ENCODE peak calls at places on chromosomes 1 and 21, in six cellular contexts. One of them, this sample, is unnamed.

GRCh38 chr1:40782371-40782956 is 1.1 kb upstream of the KCNQ4 start:
- ATAC-seq in HepG2: peak
- ATAC-seq in A549: peak
- ATAC-seq in upper lobe of left lung: peak
- ATAC-seq in K562: no peak
- ATAC-seq in GM12878: no peak
- ATAC-seq in this sample: peak

GRCh38 chr21:34983680-34984086 is 65.4 kb downstream of the RUNX1 start:
- ATAC-seq in K562: peak
- ATAC-seq in upper lobe of left lung: peak
- ATAC-seq in HepG2: no peak
- ATAC-seq in A549: no peak
- ATAC-seq in GM12878: no peak
- ATAC-seq in this sample: no peak

GRCh38 chr1:222843434-222844107 is 28.7 kb downstream of the DISP1 start:
- ATAC-seq in A549: no peak
- ATAC-seq in GM12878: no peak
- ATAC-seq in upper lobe of left lung: no peak
- ATAC-seq in K562: no peak
- ATAC-seq in HepG2: no peak
- ATAC-seq in this sample: no peak

GRCh38 chr1:184562801-184563200 is 176.0 kb downstream of the C1orf21 start:
- ATAC-seq in K562: no peak
- ATAC-seq in GM12878: no peak
- ATAC-seq in upper lobe of left lung: no peak
- ATAC-seq in HepG2: no peak
- ATAC-seq in A549: no peak
- ATAC-seq in this sample: peak

GRCh38 chr1:167966050-167966449 is 29.2 kb upstream of the MPC2 start:
- ATAC-seq in HepG2: no peak
- ATAC-seq in A549: no peak
- ATAC-seq in K562: peak
- ATAC-seq in upper lobe of left lung: no peak
- ATAC-seq in GM12878: no peak
- ATAC-seq in this sample: no peak

GRCh38 chr1:116001739-116002487 is 25.6 kb downstream of the SLC22A15 start:
- ATAC-seq in upper lobe of left lung: peak
- ATAC-seq in HepG2: no peak
- ATAC-seq in GM12878: no peak
- ATAC-seq in A549: no peak
- ATAC-seq in K562: no peak
- ATAC-seq in this sample: no peak

GRCh38 chr1:100300691-100301090 is 34.7 kb downstream of the RTCA start:
- ATAC-seq in upper lobe of left lung: no peak
- ATAC-seq in A549: no peak
- ATAC-seq in HepG2: no peak
- ATAC-seq in K562: no peak
- ATAC-seq in GM12878: no peak
- ATAC-seq in this sample: no peak

GRCh38 chr1:4694492-4694891 is 40.1 kb downstream of the AJAP1 start:
- ATAC-seq in GM12878: no peak
- ATAC-seq in upper lobe of left lung: no peak
- ATAC-seq in A549: no peak
- ATAC-seq in HepG2: peak
- ATAC-seq in K562: no peak
- ATAC-seq in this sample: no peak

GRCh38 chr1:212178830-212179370 is 106.3 kb upstream of the PPP2R5A start:
- ATAC-seq in GM12878: no peak
- ATAC-seq in K562: peak
- ATAC-seq in upper lobe of left lung: peak
- ATAC-seq in A549: no peak
- ATAC-seq in HepG2: no peak
- ATAC-seq in this sample: no peak

GRCh38 chr1:8155528-8156186 is 129.5 kb upstream of the ERRFI1 start:
- ATAC-seq in GM12878: no peak
- ATAC-seq in A549: peak
- ATAC-seq in upper lobe of left lung: no peak
- ATAC-seq in K562: no peak
- ATAC-seq in HepG2: no peak
- ATAC-seq in this sample: no peak

GRCh38 chr1:64246294-64246917 is 43.0 kb downstream of the UBE2U start:
- ATAC-seq in upper lobe of left lung: peak
- ATAC-seq in A549: no peak
- ATAC-seq in GM12878: peak
- ATAC-seq in HepG2: no peak
- ATAC-seq in K562: no peak
- ATAC-seq in this sample: no peak

GRCh38 chr1:157773723-157774350 is 3.1 kb downstream of the FCRL2 start:
- ATAC-seq in GM12878: peak
- ATAC-seq in HepG2: peak
- ATAC-seq in A549: peak
- ATAC-seq in upper lobe of left lung: no peak
- ATAC-seq in K562: peak
- ATAC-seq in this sample: no peak

GRCh38 chr1:111251570-111251969 is 24.1 kb downstream of the CHI3L2 start:
- ATAC-seq in GM12878: no peak
- ATAC-seq in K562: no peak
- ATAC-seq in upper lobe of left lung: no peak
- ATAC-seq in A549: no peak
- ATAC-seq in HepG2: no peak
- ATAC-seq in this sample: no peak

GRCh38 chr1:230836347-230836746 is 32.0 kb downstream of the C1orf198 start:
- ATAC-seq in K562: no peak
- ATAC-seq in A549: no peak
- ATAC-seq in upper lobe of left lung: no peak
- ATAC-seq in GM12878: no peak
- ATAC-seq in HepG2: no peak
- ATAC-seq in this sample: no peak

GRCh38 chr1:46493316-46494032 is 3.8 kb downstream of the DMBX1 start:
- ATAC-seq in GM12878: no peak
- ATAC-seq in HepG2: no peak
- ATAC-seq in K562: no peak
- ATAC-seq in A549: no peak
- ATAC-seq in upper lobe of left lung: no peak
- ATAC-seq in this sample: no peak

GRCh38 chr1:230090194-230090711 is 23.2 kb downstream of the GALNT2 start:
- ATAC-seq in A549: peak
- ATAC-seq in GM12878: no peak
- ATAC-seq in upper lobe of left lung: no peak
- ATAC-seq in K562: no peak
- ATAC-seq in HepG2: peak
- ATAC-seq in this sample: no peak

GRCh38 chr1:64033667-64034215 is 169.7 kb upstream of the UBE2U start:
- ATAC-seq in A549: no peak
- ATAC-seq in GM12878: no peak
- ATAC-seq in HepG2: no peak
- ATAC-seq in upper lobe of left lung: peak
- ATAC-seq in K562: no peak
- ATAC-seq in this sample: peak

GRCh38 chr1:184061396-184062003 is 10.0 kb downstream of the TSEN15 start:
- ATAC-seq in A549: peak
- ATAC-seq in GM12878: no peak
- ATAC-seq in HepG2: peak
- ATAC-seq in upper lobe of left lung: no peak
- ATAC-seq in K562: peak
- ATAC-seq in this sample: no peak

GRCh38 chr21:17387030-17387617 is 125.7 kb upstream of the CXADR start:
- ATAC-seq in HepG2: peak
- ATAC-seq in upper lobe of left lung: peak
- ATAC-seq in K562: peak
- ATAC-seq in A549: peak
- ATAC-seq in GM12878: peak
- ATAC-seq in this sample: no peak

GRCh38 chr1:149997585-149998262 is 12.8 kb downstream of the OTUD7B start:
- ATAC-seq in GM12878: peak
- ATAC-seq in upper lobe of left lung: peak
- ATAC-seq in A549: no peak
- ATAC-seq in K562: no peak
- ATAC-seq in HepG2: no peak
- ATAC-seq in this sample: no peak

GRCh38 chr1:161088587-161089110 is 709 bp downstream of the NECTIN4 start:
- ATAC-seq in K562: no peak
- ATAC-seq in A549: peak
- ATAC-seq in GM12878: no peak
- ATAC-seq in HepG2: no peak
- ATAC-seq in upper lobe of left lung: no peak
- ATAC-seq in this sample: no peak

GRCh38 chr1:19100008-19100407 is 110.1 kb downstream of the UBR4 start:
- ATAC-seq in GM12878: no peak
- ATAC-seq in upper lobe of left lung: no peak
- ATAC-seq in A549: no peak
- ATAC-seq in HepG2: no peak
- ATAC-seq in K562: no peak
- ATAC-seq in this sample: no peak

GRCh38 chr1:222096883-222097282 is 355.0 kb upstream of the DUSP10 start:
- ATAC-seq in HepG2: no peak
- ATAC-seq in GM12878: no peak
- ATAC-seq in upper lobe of left lung: no peak
- ATAC-seq in K562: no peak
- ATAC-seq in A549: no peak
- ATAC-seq in this sample: no peak

GRCh38 chr1:200866521-200866920 is 6.3 kb upstream of the GPR25 start:
- ATAC-seq in A549: peak
- ATAC-seq in GM12878: peak
- ATAC-seq in K562: no peak
- ATAC-seq in upper lobe of left lung: no peak
- ATAC-seq in HepG2: no peak
- ATAC-seq in this sample: no peak

GRCh38 chr1:110770832-110771231 is 96.1 kb upstream of the KCNA3 start:
- ATAC-seq in GM12878: no peak
- ATAC-seq in upper lobe of left lung: no peak
- ATAC-seq in HepG2: no peak
- ATAC-seq in A549: no peak
- ATAC-seq in K562: no peak
- ATAC-seq in this sample: no peak

GRCh38 chr1:203465146-203465798 is 10.3 kb upstream of the PRELP start:
- ATAC-seq in HepG2: no peak
- ATAC-seq in K562: no peak
- ATAC-seq in A549: no peak
- ATAC-seq in GM12878: no peak
- ATAC-seq in upper lobe of left lung: no peak
- ATAC-seq in this sample: peak
- TF ChIP-seq EP300 in HepG2: no peak
- TF ChIP-seq EP300 in K562: no peak
- TF ChIP-seq EP300 in A549: no peak
- TF ChIP-seq EP300 in GM12878: no peak
- TF ChIP-seq EP300 in upper lobe of left lung: no peak
- TF ChIP-seq EP300 in this sample: peak

GRCh38 chr1:21764615-21765423 is 18.1 kb downstream of the USP48 start:
- ATAC-seq in upper lobe of left lung: peak
- ATAC-seq in A549: peak
- ATAC-seq in K562: peak
- ATAC-seq in GM12878: peak
- ATAC-seq in HepG2: no peak
- ATAC-seq in this sample: peak
- TF ChIP-seq EP300 in upper lobe of left lung: no peak
- TF ChIP-seq EP300 in A549: no peak
- TF ChIP-seq EP300 in K562: peak
- TF ChIP-seq EP300 in GM12878: no peak
- TF ChIP-seq EP300 in HepG2: no peak
- TF ChIP-seq EP300 in this sample: no peak

GRCh38 chr1:162943627-162944026 is 82.7 kb upstream of the CCDC190 start:
- ATAC-seq in upper lobe of left lung: no peak
- ATAC-seq in GM12878: no peak
- ATAC-seq in A549: no peak
- ATAC-seq in HepG2: no peak
- ATAC-seq in K562: no peak
- ATAC-seq in this sample: no peak
- TF ChIP-seq EP300 in upper lobe of left lung: no peak
- TF ChIP-seq EP300 in GM12878: no peak
- TF ChIP-seq EP300 in A549: no peak
- TF ChIP-seq EP300 in HepG2: no peak
- TF ChIP-seq EP300 in K562: no peak
- TF ChIP-seq EP300 in this sample: no peak

GRCh38 chr1:21933397-21934248 is 3.5 kb downstream of the HSPG2 start:
- ATAC-seq in A549: no peak
- ATAC-seq in upper lobe of left lung: no peak
- ATAC-seq in GM12878: no peak
- ATAC-seq in HepG2: no peak
- ATAC-seq in K562: peak
- ATAC-seq in this sample: peak
- TF ChIP-seq EP300 in A549: no peak
- TF ChIP-seq EP300 in upper lobe of left lung: peak
- TF ChIP-seq EP300 in GM12878: no peak
- TF ChIP-seq EP300 in HepG2: no peak
- TF ChIP-seq EP300 in K562: no peak
- TF ChIP-seq EP300 in this sample: no peak

GRCh38 chr1:172278478-172278877 is 142.0 kb upstream of the C1orf105 start:
- ATAC-seq in K562: no peak
- ATAC-seq in A549: peak
- ATAC-seq in upper lobe of left lung: no peak
- ATAC-seq in GM12878: no peak
- ATAC-seq in HepG2: no peak
- ATAC-seq in this sample: peak
- TF ChIP-seq EP300 in K562: no peak
- TF ChIP-seq EP300 in A549: peak
- TF ChIP-seq EP300 in upper lobe of left lung: no peak
- TF ChIP-seq EP300 in GM12878: no peak
- TF ChIP-seq EP300 in HepG2: no peak
- TF ChIP-seq EP300 in this sample: no peak

This sample was measured in gastroesophageal sphincter.